ENCODE peak calls at places on chromosomes 2 and 18, in eight cellular contexts. One of them, this sample, is unnamed.

GRCh38 chr18:43108882-43109281 is 6.6 kb downstream of the RIT2 start:
- DNase-seq in Peyer's patch: no peak
- DNase-seq in ovary: no peak
- DNase-seq in HepG2: no peak
- DNase-seq in transverse colon: no peak
- DNase-seq in uterus: no peak
- DNase-seq in tibial nerve: no peak
- DNase-seq in sigmoid colon: no peak
- DNase-seq in this sample: no peak

GRCh38 chr2:153668923-153669322 is 190.4 kb upstream of the RPRM start:
- DNase-seq in tibial nerve: no peak
- DNase-seq in HepG2: no peak
- DNase-seq in uterus: no peak
- DNase-seq in ovary: no peak
- DNase-seq in sigmoid colon: no peak
- DNase-seq in transverse colon: no peak
- DNase-seq in Peyer's patch: no peak
- DNase-seq in this sample: no peak

GRCh38 chr2:153133716-153134115 is 344.8 kb downstream of the RPRM start:
- DNase-seq in transverse colon: no peak
- DNase-seq in uterus: no peak
- DNase-seq in HepG2: no peak
- DNase-seq in sigmoid colon: no peak
- DNase-seq in ovary: no peak
- DNase-seq in Peyer's patch: no peak
- DNase-seq in tibial nerve: no peak
- DNase-seq in this sample: no peak

GRCh38 chr18:2903006-2903405 is 56.2 kb downstream of the EMILIN2 start:
- DNase-seq in Peyer's patch: peak; percentile 50
- DNase-seq in ovary: peak; percentile 85
- DNase-seq in HepG2: no peak
- DNase-seq in uterus: peak; percentile 82
- DNase-seq in transverse colon: peak; percentile 34
- DNase-seq in tibial nerve: peak; percentile 50
- DNase-seq in sigmoid colon: peak; percentile 86
- DNase-seq in this sample: peak; percentile 80

GRCh38 chr18:10977042-10977441 is 172.3 kb downstream of the PIEZO2 start:
- DNase-seq in ovary: no peak
- DNase-seq in sigmoid colon: no peak
- DNase-seq in uterus: no peak
- DNase-seq in tibial nerve: no peak
- DNase-seq in Peyer's patch: no peak
- DNase-seq in HepG2: no peak
- DNase-seq in transverse colon: no peak
- DNase-seq in this sample: no peak

GRCh38 chr18:48139427-48140347 is 209.2 kb upstream of the SMAD2 start:
- DNase-seq in ovary: peak; percentile 59
- DNase-seq in tibial nerve: no peak
- DNase-seq in Peyer's patch: peak; percentile 87
- DNase-seq in sigmoid colon: peak; percentile 33
- DNase-seq in transverse colon: peak; percentile 93
- DNase-seq in uterus: no peak
- DNase-seq in HepG2: no peak
- DNase-seq in this sample: peak; percentile 64

GRCh38 chr2:204321910-204322765 is 223.1 kb upstream of the PARD3B start:
- DNase-seq in tibial nerve: no peak
- DNase-seq in transverse colon: no peak
- DNase-seq in uterus: no peak
- DNase-seq in sigmoid colon: no peak
- DNase-seq in ovary: peak; percentile 28
- DNase-seq in Peyer's patch: no peak
- DNase-seq in HepG2: no peak
- DNase-seq in this sample: peak; percentile 57

GRCh38 chr2:177575358-177575757 is 182.8 kb downstream of the AGPS start:
- DNase-seq in sigmoid colon: no peak
- DNase-seq in ovary: no peak
- DNase-seq in uterus: no peak
- DNase-seq in tibial nerve: no peak
- DNase-seq in HepG2: no peak
- DNase-seq in Peyer's patch: no peak
- DNase-seq in transverse colon: no peak
- DNase-seq in this sample: no peak

GRCh38 chr18:54812885-54813284 is 15.4 kb upstream of the RAB27B start:
- DNase-seq in ovary: no peak
- DNase-seq in transverse colon: no peak
- DNase-seq in tibial nerve: no peak
- DNase-seq in Peyer's patch: no peak
- DNase-seq in uterus: no peak
- DNase-seq in sigmoid colon: no peak
- DNase-seq in HepG2: no peak
- DNase-seq in this sample: no peak

GRCh38 chr2:186669146-186669545 is 24.7 kb upstream of the FAM171B start:
- DNase-seq in ovary: no peak
- DNase-seq in transverse colon: no peak
- DNase-seq in sigmoid colon: no peak
- DNase-seq in Peyer's patch: no peak
- DNase-seq in HepG2: no peak
- DNase-seq in tibial nerve: no peak
- DNase-seq in uterus: no peak
- DNase-seq in this sample: no peak

GRCh38 chr18:22346342-22346967 is 71.3 kb downstream of the CTAGE1 start:
- DNase-seq in ovary: peak; percentile 82
- DNase-seq in Peyer's patch: peak; percentile 87
- DNase-seq in HepG2: no peak
- DNase-seq in sigmoid colon: no peak
- DNase-seq in transverse colon: peak; percentile 81
- DNase-seq in tibial nerve: no peak
- DNase-seq in uterus: peak; percentile 71
- DNase-seq in this sample: peak; percentile 86

GRCh38 chr2:120678251-120678650 is 57.4 kb upstream of the GLI2 start:
- DNase-seq in HepG2: no peak
- DNase-seq in uterus: no peak
- DNase-seq in transverse colon: no peak
- DNase-seq in sigmoid colon: peak; percentile 24
- DNase-seq in tibial nerve: no peak
- DNase-seq in ovary: no peak
- DNase-seq in Peyer's patch: no peak
- DNase-seq in this sample: no peak

GRCh38 chr2:97763176-97763845 is 49.9 kb downstream of the ZAP70 start:
- DNase-seq in Peyer's patch: no peak
- DNase-seq in HepG2: no peak
- DNase-seq in sigmoid colon: no peak
- DNase-seq in ovary: no peak
- DNase-seq in uterus: no peak
- DNase-seq in tibial nerve: no peak
- DNase-seq in transverse colon: no peak
- DNase-seq in this sample: no peak

GRCh38 chr2:232490221-232491138 is 2.8 kb upstream of the ECEL1 start:
- DNase-seq in uterus: no peak
- DNase-seq in transverse colon: no peak
- DNase-seq in tibial nerve: no peak
- DNase-seq in HepG2: no peak
- DNase-seq in ovary: peak; percentile 19
- DNase-seq in Peyer's patch: no peak
- DNase-seq in sigmoid colon: peak; percentile 56
- DNase-seq in this sample: peak; percentile 19

GRCh38 chr2:127637725-127638252 is 8.2 kb upstream of the GPR17 start:
- DNase-seq in transverse colon: no peak
- DNase-seq in HepG2: no peak
- DNase-seq in ovary: no peak
- DNase-seq in sigmoid colon: no peak
- DNase-seq in uterus: peak; percentile 52
- DNase-seq in Peyer's patch: no peak
- DNase-seq in tibial nerve: no peak
- DNase-seq in this sample: peak; percentile 66

GRCh38 chr2:197339496-197340220 is 29.1 kb upstream of the ANKRD44 start:
- DNase-seq in ovary: no peak
- DNase-seq in HepG2: no peak
- DNase-seq in Peyer's patch: no peak
- DNase-seq in transverse colon: no peak
- DNase-seq in uterus: no peak
- DNase-seq in sigmoid colon: no peak
- DNase-seq in tibial nerve: no peak
- DNase-seq in this sample: no peak

DNA sequence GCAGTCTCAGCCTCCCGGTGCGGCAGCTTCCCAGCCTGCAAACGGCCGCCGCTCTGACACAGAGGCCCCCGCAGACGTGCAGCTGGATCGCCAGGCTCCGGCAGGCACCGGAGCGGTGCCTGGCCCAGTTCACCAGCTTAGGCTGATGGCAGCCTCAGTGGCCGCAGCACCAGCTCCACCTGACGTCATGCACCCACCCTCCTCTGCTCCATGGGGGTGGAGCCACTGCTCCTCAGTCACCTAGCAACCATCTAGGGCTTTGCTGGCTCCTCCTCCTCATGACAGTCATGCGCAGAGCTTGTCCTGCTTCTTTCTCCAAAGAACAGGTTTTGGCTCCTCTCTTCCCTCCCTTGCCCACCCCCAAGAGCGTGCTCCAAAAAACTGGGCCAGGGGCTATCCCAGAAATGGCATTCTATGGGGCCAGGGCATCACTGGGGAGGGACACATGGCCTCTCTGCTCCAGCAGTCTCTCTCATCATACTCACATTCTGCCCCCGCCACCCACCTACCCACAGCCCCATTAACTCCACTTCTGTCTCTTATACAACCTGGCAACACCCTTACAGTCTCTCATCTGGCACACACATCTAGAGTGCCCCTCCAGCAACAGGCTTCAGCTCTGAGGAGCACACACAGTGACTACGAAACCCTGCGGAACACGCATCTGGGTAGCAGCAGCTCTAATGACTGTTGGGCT is 5.5 kb downstream of the DCTN1 start:
- DNase-seq in uterus: peak; percentile 78
- DNase-seq in sigmoid colon: peak; percentile 92
- DNase-seq in tibial nerve: peak; percentile 71
- DNase-seq in ovary: peak; percentile 62
- DNase-seq in HepG2: no peak
- DNase-seq in Peyer's patch: peak; percentile 54
- DNase-seq in transverse colon: peak; percentile 70
- DNase-seq in this sample: peak; percentile 77
- TF ChIP-seq POLR2A in uterus: no peak
- TF ChIP-seq POLR2A in sigmoid colon: no peak
- TF ChIP-seq POLR2A in tibial nerve: peak; percentile 23
- TF ChIP-seq POLR2A in ovary: no peak
- TF ChIP-seq POLR2A in HepG2: no peak
- TF ChIP-seq POLR2A in Peyer's patch: no peak
- TF ChIP-seq POLR2A in transverse colon: peak; percentile 27
- TF ChIP-seq POLR2A in this sample: no peak

GRCh38 chr2:95380280-95380679 is 22.2 kb upstream of the FAHD2A start:
- DNase-seq in Peyer's patch: no peak
- DNase-seq in uterus: no peak
- DNase-seq in sigmoid colon: peak; percentile 27
- DNase-seq in ovary: no peak
- DNase-seq in HepG2: no peak
- DNase-seq in tibial nerve: no peak
- DNase-seq in transverse colon: no peak
- DNase-seq in this sample: no peak

GRCh38 chr2:95381212-95382127 is 21.0 kb upstream of the FAHD2A start:
- DNase-seq in HepG2: no peak
- DNase-seq in transverse colon: no peak
- DNase-seq in tibial nerve: no peak
- DNase-seq in sigmoid colon: peak; percentile 35
- DNase-seq in Peyer's patch: no peak
- DNase-seq in uterus: peak; percentile 10
- DNase-seq in ovary: peak; percentile 4
- DNase-seq in this sample: no peak

GRCh38 chr2:95377724-95378123 is 24.8 kb upstream of the FAHD2A start:
- DNase-seq in uterus: no peak
- DNase-seq in tibial nerve: no peak
- DNase-seq in ovary: peak; percentile 4
- DNase-seq in Peyer's patch: no peak
- DNase-seq in transverse colon: no peak
- DNase-seq in sigmoid colon: no peak
- DNase-seq in HepG2: no peak
- DNase-seq in this sample: no peak

GRCh38 chr2:95380731-95381130 is 21.8 kb upstream of the FAHD2A start:
- DNase-seq in tibial nerve: no peak
- DNase-seq in uterus: no peak
- DNase-seq in Peyer's patch: no peak
- DNase-seq in transverse colon: no peak
- DNase-seq in sigmoid colon: no peak
- DNase-seq in HepG2: no peak
- DNase-seq in ovary: peak; percentile 4
- DNase-seq in this sample: no peak

DNA sequence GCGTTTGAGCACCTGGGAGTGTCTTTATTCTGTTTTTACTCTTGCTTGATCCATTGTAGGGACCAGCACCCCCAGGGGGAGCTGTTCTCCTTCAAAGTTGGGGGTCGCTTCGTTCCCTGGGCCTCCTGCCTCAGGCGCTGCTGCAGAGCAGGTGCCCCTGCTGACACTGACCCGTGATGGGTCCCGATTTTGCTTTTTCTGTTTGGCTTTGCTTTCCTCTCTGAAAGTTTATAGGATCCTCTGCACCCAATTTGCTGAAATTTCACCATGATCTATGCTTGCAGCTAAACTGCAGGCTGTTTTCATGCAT is 22.9 kb upstream of the FAHD2A start:
- DNase-seq in HepG2: no peak
- DNase-seq in uterus: no peak
- DNase-seq in transverse colon: no peak
- DNase-seq in Peyer's patch: no peak
- DNase-seq in ovary: peak; percentile 18
- DNase-seq in sigmoid colon: no peak
- DNase-seq in tibial nerve: no peak
- DNase-seq in this sample: no peak
- TF ChIP-seq CTCF in HepG2: peak; percentile 63
- TF ChIP-seq CTCF in uterus: no peak
- TF ChIP-seq CTCF in transverse colon: no peak
- TF ChIP-seq CTCF in Peyer's patch: no peak
- TF ChIP-seq CTCF in ovary: no peak
- TF ChIP-seq CTCF in sigmoid colon: no peak
- TF ChIP-seq CTCF in tibial nerve: no peak
- TF ChIP-seq CTCF in this sample: no peak

GRCh38 chr2:240136013-240136670 is at the start of gene COPS9:
- DNase-seq in uterus: peak; percentile 90
- DNase-seq in Peyer's patch: peak; percentile 94
- DNase-seq in transverse colon: peak; percentile 88
- DNase-seq in HepG2: peak; percentile 76
- DNase-seq in ovary: peak; percentile 78
- DNase-seq in sigmoid colon: peak; percentile 92
- DNase-seq in tibial nerve: peak; percentile 75
- DNase-seq in this sample: peak; percentile 94
- TF ChIP-seq POLR2A in uterus: peak; percentile 61
- TF ChIP-seq POLR2A in Peyer's patch: peak; percentile 42
- TF ChIP-seq POLR2A in transverse colon: peak; percentile 58
- TF ChIP-seq POLR2A in HepG2: peak; percentile 72
- TF ChIP-seq POLR2A in ovary: peak; percentile 42
- TF ChIP-seq POLR2A in sigmoid colon: peak; percentile 30
- TF ChIP-seq POLR2A in tibial nerve: no peak
- TF ChIP-seq POLR2A in this sample: no peak

DNA sequence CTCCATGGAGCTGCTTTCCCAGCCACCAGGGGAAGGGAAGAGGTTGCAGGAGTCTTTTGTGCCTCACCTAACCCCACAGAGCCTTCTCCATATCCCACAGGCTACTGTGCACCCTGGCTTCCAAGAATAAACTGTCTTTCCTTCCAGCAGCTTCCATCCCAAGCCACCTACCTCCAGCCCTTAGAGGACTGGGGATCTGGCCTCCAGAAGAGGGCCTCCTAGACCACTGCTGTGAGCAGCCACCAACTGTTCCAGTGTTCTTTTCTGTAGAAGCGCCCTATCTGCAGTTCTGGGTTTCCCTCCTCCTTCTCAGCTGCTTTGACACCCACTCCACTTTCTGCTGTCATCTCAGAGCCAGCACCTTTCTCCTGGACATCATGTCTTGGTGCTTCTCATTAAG is 30.7 kb upstream of the REG3G start:
- DNase-seq in HepG2: no peak
- DNase-seq in uterus: no peak
- DNase-seq in sigmoid colon: no peak
- DNase-seq in tibial nerve: no peak
- DNase-seq in ovary: no peak
- DNase-seq in transverse colon: no peak
- DNase-seq in Peyer's patch: no peak
- DNase-seq in this sample: no peak
- TF ChIP-seq CTCF in HepG2: peak; percentile 28
- TF ChIP-seq CTCF in uterus: no peak
- TF ChIP-seq CTCF in sigmoid colon: no peak
- TF ChIP-seq CTCF in tibial nerve: no peak
- TF ChIP-seq CTCF in ovary: no peak
- TF ChIP-seq CTCF in transverse colon: no peak
- TF ChIP-seq CTCF in Peyer's patch: no peak
- TF ChIP-seq CTCF in this sample: no peak